ENCODE peak calls at places on chromosome 3, in nine cellular contexts. U, K, Y, F, M, A, J, L and G are unnamed samples. For H3K4me1 and H3K27me3, the result is how much of the 10 kb centered on the place peaks cover.

GRCh38 chr3:13282986-13283876 is 136.9 kb downstream of the NUP210 start:
- DNase-seq in K (no peak), L (peak), A (no peak), U (no peak), F (no peak), Y (no peak), J (peak), M (no peak), G (peak)

GRCh38 chr3:194824676-194825075 is 139.0 kb downstream of the FAM43A start:
- DNase-seq in L (peak), U (no peak), Y (no peak), K (no peak), A (peak), J (peak), F (peak), M (peak), G (peak)

GRCh38 chr3:68893600-68894239 is 38.6 kb downstream of the TAFA4 start:
- DNase-seq in U (no peak), L (peak), K (no peak), M (no peak), A (no peak), Y (no peak), J (peak), F (no peak), G (no peak)

GRCh38 chr3:197878427-197878826 is 71.6 kb upstream of the RPL35A start:
- DNase-seq in F (no peak), M (no peak), L (no peak), U (no peak), K (no peak), J (no peak), Y (peak), A (no peak), G (no peak)

GRCh38 chr3:173913985-173914421 is 516.5 kb downstream of the NLGN1 start:
- DNase-seq in Y (no peak), A (no peak), J (no peak), K (no peak), U (no peak), L (peak), M (no peak), F (no peak), G (no peak)

GRCh38 chr3:42507252-42507651 is 4.8 kb downstream of the VIPR1 start:
- DNase-seq in A (no peak), Y (peak), J (no peak), L (no peak), K (peak), F (no peak), U (peak), M (no peak), G (no peak)

GRCh38 chr3:150238043-150238802 is 169.9 kb upstream of the TSC22D2 start:
- DNase-seq in Y (no peak), L (no peak), U (no peak), K (no peak), A (no peak), J (peak), M (no peak), F (no peak), G (no peak)

GRCh38 chr3:21017115-21017852 is 733.7 kb downstream of the ZNF385D start:
- DNase-seq in Y (no peak), U (no peak), J (no peak), M (no peak), A (no peak), K (no peak), L (peak), F (no peak), G (no peak)

GRCh38 chr3:98733778-98734281 is 29.3 kb upstream of the ST3GAL6 start:
- DNase-seq in F (no peak), M (peak), A (no peak), K (no peak), U (no peak), J (peak), L (no peak), Y (peak), G (no peak)

GRCh38 chr3:158465074-158465473 is 105.9 kb upstream of the MLF1 start:
- DNase-seq in A (no peak), K (no peak), F (no peak), J (no peak), L (no peak), M (no peak), Y (no peak), U (no peak), G (no peak)

GRCh38 chr3:4729061-4729973 is 236.2 kb downstream of the ITPR1 start:
- DNase-seq in L (no peak), J (peak), K (no peak), Y (no peak), M (no peak), A (no peak), U (no peak), F (no peak), G (no peak)

GRCh38 chr3:71010731-71011455 is 572.6 kb downstream of the FOXP1 start:
- DNase-seq in L (no peak), M (no peak), F (no peak), K (no peak), Y (no peak), U (no peak), A (no peak), J (no peak), G (no peak)

GRCh38 chr3:59608356-59608755 is 558.5 kb upstream of the CFAP20DC start:
- DNase-seq in Y (no peak), L (no peak), K (no peak), M (no peak), J (no peak), U (no peak), A (no peak), F (no peak), G (no peak)

GRCh38 chr3:24773798-24774197 is 279.1 kb upstream of the THRB start:
- DNase-seq in M (peak), U (peak), L (peak), K (peak), F (peak), Y (peak), J (peak), A (peak), G (peak)

GRCh38 chr3:106206165-106206564 is 337.4 kb upstream of the CBLB start:
- DNase-seq in L (peak), Y (no peak), A (no peak), U (no peak), J (peak), M (peak), F (no peak), K (no peak), G (no peak)

GRCh38 chr3:32934150-32934742 is 17.2 kb upstream of the CCR4 start:
- DNase-seq in U (peak), Y (no peak), J (peak), A (no peak), L (peak), K (no peak), M (no peak), F (no peak), G (no peak)

GRCh38 chr3:169430687-169431404 is 232.7 kb downstream of the MECOM start:
- DNase-seq in J (no peak), Y (no peak), K (no peak), U (peak), F (peak), A (no peak), M (peak), L (no peak), G (no peak)

GRCh38 chr3:143571548-143571947 is 276.7 kb downstream of the SLC9A9 start:
- DNase-seq in L (peak), Y (no peak), F (no peak), A (no peak), K (no peak), M (no peak), U (no peak), J (no peak), G (no peak)

GRCh38 chr3:179713643-179714090 is 60.8 kb downstream of the USP13 start:
- DNase-seq in Y (no peak), M (no peak), U (no peak), F (no peak), K (no peak), A (no peak), J (no peak), L (peak), G (no peak)

GRCh38 chr3:173876476-173876875 is 478.9 kb downstream of the NLGN1 start:
- DNase-seq in A (no peak), J (no peak), L (peak), M (no peak), Y (no peak), U (no peak), F (no peak), K (no peak), G (no peak)

GRCh38 chr3:73409405-73409804 is 215.3 kb downstream of the PDZRN3 start:
- DNase-seq in L (peak), Y (no peak), F (no peak), J (no peak), A (no peak), K (no peak), M (no peak), U (no peak), G (no peak)

GRCh38 chr3:155745795-155746550 is 1.1 kb upstream of the PLCH1 start:
- DNase-seq in K (no peak), F (no peak), A (no peak), L (peak), M (no peak), Y (no peak), U (peak), J (peak), G (no peak)

GRCh38 chr3:182618981-182619591 is 174.2 kb upstream of the ATP11B start:
- DNase-seq in U (no peak), F (no peak), J (no peak), L (peak), Y (no peak), M (no peak), A (no peak), K (no peak), G (no peak)

GRCh38 chr3:124092811-124093210 is 100.9 kb upstream of the ROPN1 start:
- DNase-seq in F (no peak), M (no peak), L (no peak), K (no peak), Y (no peak), J (no peak), U (no peak), A (no peak), G (no peak)

GRCh38 chr3:84487296-84487695 is 471.5 kb upstream of the CADM2 start:
- DNase-seq in Y (no peak), M (no peak), L (no peak), F (no peak), K (no peak), U (no peak), J (no peak), A (no peak), G (no peak)

GRCh38 chr3:59606638-59607262 is 556.9 kb upstream of the CFAP20DC start:
- DNase-seq in M (peak), K (no peak), U (no peak), J (peak), L (no peak), Y (no peak), A (no peak), F (no peak), G (peak)

GRCh38 chr3:138389841-138390581 is 41.6 kb downstream of the MRAS start:
- DNase-seq in J (no peak), A (no peak), U (no peak), L (peak), Y (no peak), F (no peak), K (no peak), M (peak), G (peak)

GRCh38 chr3:152251916-152252315 is 16.8 kb upstream of the MBNL1 start:
- DNase-seq in M (no peak), U (no peak), J (no peak), Y (no peak), L (no peak), F (no peak), K (no peak), A (no peak), G (no peak)
- H3K4me1 ChIP-seq in M (under half), U (under half), J (under half), Y (under half), L (under half), F (under half), K (under half), A (under half), G (under half)

GRCh38 chr3:127457094-127457475 is 133.4 kb downstream of the TPRA1 start:
- DNase-seq in M (no peak), F (peak), Y (peak), A (peak), L (peak), U (no peak), K (peak), J (peak), G (no peak)
- H3K27me3 ChIP-seq in M (half or more), F (under half), Y (under half), A (half or more), L (under half), U (under half), K (half or more), J (half or more), G (under half)

DNA sequence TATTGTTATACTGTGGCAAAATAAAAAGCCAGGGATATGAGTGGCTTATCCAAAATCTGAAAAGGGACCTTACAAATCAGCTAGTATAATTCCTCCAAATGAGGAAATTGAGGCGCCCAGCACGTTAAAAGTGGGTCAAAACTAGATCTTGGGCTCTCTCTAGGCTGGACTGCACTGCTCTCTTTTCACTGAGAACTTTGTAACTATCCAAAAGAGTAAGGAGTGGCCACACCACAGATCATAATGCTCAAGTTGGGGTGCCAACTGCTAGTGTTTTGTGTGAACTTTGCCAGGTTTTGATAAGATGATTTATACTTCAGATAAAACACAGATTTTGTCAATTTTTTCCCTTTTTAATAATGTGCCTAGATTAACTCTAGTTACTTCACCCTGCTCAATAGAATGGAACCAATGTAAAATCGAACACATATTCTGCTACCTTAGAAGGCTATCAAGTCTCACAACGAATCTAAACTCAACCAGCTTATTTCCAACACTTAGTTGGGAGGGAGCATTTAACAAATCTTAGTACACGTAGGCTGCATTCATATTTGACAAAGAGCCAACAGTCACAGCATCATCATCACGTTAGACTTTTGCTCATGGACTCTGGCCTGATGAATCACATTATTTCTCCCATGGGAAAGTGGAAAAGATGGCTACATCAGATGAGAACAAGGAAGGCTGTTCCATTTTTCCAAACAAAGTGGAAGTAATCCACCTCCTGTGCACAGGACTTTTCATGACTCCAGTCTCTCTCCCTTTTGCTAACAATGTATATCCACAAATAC is 64.4 kb downstream of the ABI3BP start:
- DNase-seq in J (no peak), A (no peak), M (peak), L (peak), K (no peak), Y (no peak), F (no peak), U (no peak), G (no peak)
- H3K27ac ChIP-seq in J (no peak), A (peak), M (peak), L (peak), K (peak), Y (no peak), F (no peak), U (no peak), G (no peak)

GRCh38 chr3:159788987-159789386 is 199.6 kb upstream of the IL12A start:
- DNase-seq in K (no peak), U (no peak), A (no peak), J (no peak), L (no peak), Y (no peak), F (no peak), M (no peak), G (no peak)
- H3K4me1 ChIP-seq in K (under half), U (under half), A (half or more), J (under half), L (half or more), Y (under half), F (under half), M (under half), G (under half)

GRCh38 chr3:50494136-50494535 is 9.3 kb downstream of the CACNA2D2 start:
- DNase-seq in A (no peak), J (no peak), L (no peak), U (no peak), F (no peak), M (no peak), Y (no peak), K (no peak), G (no peak)
- H3K27me3 ChIP-seq in A (under half), J (under half), L (under half), U (under half), F (under half), M (under half), Y (under half), K (under half), G (under half)

GRCh38 chr3:188223936-188224335 is 70.0 kb downstream of the LPP start:
- DNase-seq in L (no peak), J (no peak), M (no peak), K (no peak), F (no peak), U (no peak), A (no peak), Y (no peak), G (no peak)

GRCh38 chr3:188219147-188219546 is 65.2 kb downstream of the LPP start:
- DNase-seq in A (no peak), K (no peak), L (no peak), F (no peak), Y (no peak), M (no peak), J (no peak), U (no peak), G (no peak)

GRCh38 chr3:188220097-188220788 is 66.3 kb downstream of the LPP start:
- DNase-seq in L (peak), F (no peak), A (no peak), Y (no peak), U (no peak), M (no peak), K (peak), J (no peak), G (no peak)

GRCh38 chr3:188218571-188218970 is 64.6 kb downstream of the LPP start:
- DNase-seq in F (no peak), M (no peak), Y (no peak), J (no peak), U (no peak), L (no peak), K (no peak), A (no peak), G (no peak)

GRCh38 chr3:188220988-188221818 is 67.2 kb downstream of the LPP start:
- DNase-seq in A (no peak), U (no peak), J (no peak), Y (no peak), K (peak), L (peak), M (no peak), F (peak), G (no peak)
- H3K27ac ChIP-seq in A (peak), U (peak), J (no peak), Y (peak), K (peak), L (peak), M (peak), F (peak), G (peak)